ENCODE peak calls at places on chromosomes 2 and 18, in ten cellular contexts. C is sigmoid colon, R is transverse colon, E is HCT116, L is GM12878, V is H1, X is spleen, J is breast epithelium, W is upper lobe of left lung, N is HepG2. Y is an unnamed sample.

GRCh38 chr2:144115892-144116291 is 404.0 kb downstream of the ZEB2 start:
- DNase-seq in L (no peak), N (no peak), W (no peak), V (no peak), E (no peak), R (no peak), C (no peak), X (no peak), J (no peak), Y (no peak)

GRCh38 chr2:11766016-11766415 is 19.6 kb downstream of the LPIN1 start:
- DNase-seq in E (no peak), L (no peak), C (no peak), V (no peak), N (no peak), R (no peak), X (no peak), W (no peak), J (no peak), Y (no peak)

GRCh38 chr2:227888289-227888688 is 16.9 kb downstream of the DAW1 start:
- DNase-seq in L (no peak), J (no peak), E (peak), C (no peak), V (no peak), R (peak), W (no peak), N (no peak), X (no peak), Y (no peak)

GRCh38 chr2:166091439-166091838 is 36.4 kb downstream of the SCN1A start:
- DNase-seq in E (no peak), J (no peak), X (no peak), W (no peak), R (no peak), L (no peak), V (no peak), N (no peak), C (no peak), Y (no peak)

GRCh38 chr18:69250305-69251151 is 150.2 kb upstream of the DOK6 start:
- DNase-seq in W (no peak), V (no peak), R (no peak), X (no peak), N (no peak), E (no peak), C (no peak), L (no peak), J (no peak), Y (no peak)

GRCh38 chr2:63050186-63050915 is at the start of gene OTX1:
- DNase-seq in N (peak), C (peak), J (no peak), X (peak), W (peak), L (peak), R (peak), V (no peak), E (peak), Y (peak)

GRCh38 chr18:49847524-49847923 is 34.2 kb upstream of the ACAA2 start:
- DNase-seq in W (no peak), R (no peak), X (no peak), E (no peak), N (no peak), C (no peak), L (no peak), J (no peak), V (no peak), Y (no peak)

GRCh38 chr2:38465789-38466127 is 88.7 kb upstream of the ATL2 start:
- DNase-seq in E (peak), L (no peak), J (no peak), N (peak), C (no peak), V (peak), X (no peak), W (no peak), R (peak), Y (peak)

GRCh38 chr18:49726564-49726963 is 86.8 kb downstream of the ACAA2 start:
- DNase-seq in X (no peak), L (no peak), J (no peak), V (no peak), E (no peak), N (no peak), C (no peak), W (no peak), R (no peak), Y (no peak)

GRCh38 chr2:146979746-146980145 is 865.1 kb upstream of the ACVR2A start:
- DNase-seq in R (no peak), C (no peak), V (no peak), N (no peak), J (no peak), E (no peak), L (no peak), W (no peak), X (no peak), Y (no peak)

GRCh38 chr2:19362094-19362649 is 3.7 kb upstream of the OSR1 start:
- DNase-seq in J (no peak), L (no peak), X (no peak), N (no peak), V (no peak), R (no peak), C (no peak), W (no peak), E (no peak), Y (no peak)

GRCh38 chr2:173545364-173545734 is 190.7 kb downstream of the CDCA7 start:
- DNase-seq in L (no peak), C (no peak), X (no peak), W (no peak), V (no peak), R (no peak), J (no peak), N (no peak), E (no peak), Y (no peak)

GRCh38 chr2:146852661-146853060 is 992.2 kb upstream of the ACVR2A start:
- DNase-seq in R (no peak), L (no peak), C (no peak), W (no peak), X (no peak), E (no peak), N (no peak), J (no peak), V (no peak), Y (no peak)

GRCh38 chr2:143482316-143482715 is 353.1 kb downstream of the ARHGAP15 start:
- DNase-seq in L (no peak), R (no peak), E (no peak), V (no peak), X (no peak), C (no peak), W (no peak), N (no peak), J (no peak), Y (no peak)

GRCh38 chr2:120538691-120539420 is 192.9 kb downstream of the INHBB start:
- DNase-seq in E (no peak), R (no peak), X (no peak), V (no peak), J (no peak), W (no peak), N (peak), L (no peak), C (no peak), Y (no peak)

GRCh38 chr2:42182654-42183308 is 13.6 kb downstream of the EML4 start:
- DNase-seq in X (no peak), V (no peak), W (no peak), N (no peak), L (no peak), J (no peak), R (no peak), E (no peak), C (no peak), Y (no peak)

GRCh38 chr2:241601841-241602240 is 35.1 kb downstream of the THAP4 start:
- DNase-seq in C (no peak), E (no peak), X (peak), N (no peak), V (no peak), R (no peak), W (no peak), J (no peak), L (no peak), Y (no peak)

GRCh38 chr2:181393472-181393871 is 63.7 kb upstream of the ITGA4 start:
- DNase-seq in R (no peak), L (no peak), E (peak), J (no peak), W (no peak), N (peak), X (no peak), C (no peak), V (no peak), Y (peak)

GRCh38 chr2:32864761-32865160 is 82.0 kb upstream of the LTBP1 start:
- DNase-seq in E (no peak), X (no peak), L (no peak), R (no peak), V (no peak), N (no peak), J (no peak), W (no peak), C (no peak), Y (no peak)

GRCh38 chr18:70998490-70998889 is 709.6 kb downstream of the SOCS6 start:
- DNase-seq in C (no peak), E (no peak), L (no peak), W (no peak), N (no peak), J (no peak), V (no peak), X (no peak), R (no peak), Y (no peak)

GRCh38 chr2:179226203-179226960 is 38.2 kb downstream of the SESTD1 start:
- DNase-seq in N (no peak), J (no peak), R (no peak), V (no peak), L (no peak), W (no peak), C (no peak), X (no peak), E (no peak), Y (no peak)

GRCh38 chr2:23322813-23323212 is 62.2 kb upstream of the KLHL29 start:
- DNase-seq in V (no peak), J (no peak), C (no peak), R (no peak), N (no peak), X (no peak), E (no peak), W (no peak), L (no peak), Y (no peak)

GRCh38 chr2:101368371-101368770 is 18.9 kb downstream of the CREG2 start:
- DNase-seq in J (no peak), E (no peak), R (no peak), X (no peak), V (no peak), W (no peak), N (no peak), L (no peak), C (no peak), Y (no peak)

GRCh38 chr2:135600915-135601314 is 69.6 kb downstream of the R3HDM1 start:
- DNase-seq in W (no peak), V (no peak), R (no peak), L (no peak), N (no peak), E (no peak), X (no peak), C (no peak), J (no peak), Y (no peak)

GRCh38 chr2:69400121-69400520 is 13.1 kb upstream of the GFPT1 start:
- DNase-seq in E (no peak), X (no peak), J (no peak), R (no peak), L (no peak), C (no peak), W (no peak), V (no peak), N (no peak), Y (no peak)

GRCh38 chr18:9705183-9705864 is 2.8 kb upstream of the RAB31 start:
- DNase-seq in E (no peak), X (no peak), W (no peak), L (no peak), N (no peak), J (no peak), V (no peak), R (no peak), C (peak), Y (no peak)

GRCh38 chr2:62774555-62775366 is 69.2 kb downstream of the EHBP1 start:
- DNase-seq in W (no peak), N (peak), E (peak), V (no peak), C (peak), R (no peak), J (no peak), X (no peak), L (peak), Y (no peak)

GRCh38 chr2:12169721-12170120 is 423.3 kb downstream of the LPIN1 start:
- DNase-seq in W (no peak), R (peak), N (no peak), L (no peak), C (peak), X (no peak), J (no peak), V (no peak), E (no peak), Y (no peak)

GRCh38 chr2:29000954-29001353 is 19.9 kb downstream of the TOGARAM2 start:
- DNase-seq in N (no peak), X (no peak), C (no peak), R (no peak), W (no peak), E (no peak), V (no peak), J (no peak), L (no peak), Y (no peak)

GRCh38 chr2:238060542-238061309 is at the start of gene SCLY:
- DNase-seq in X (peak), W (peak), V (peak), N (peak), C (peak), J (peak), R (peak), L (peak), E (peak), Y (peak)
- TF ChIP-seq POLR2A in X (peak), W (peak), V (peak), N (peak), C (peak), J (peak), R (peak), L (peak), E (peak), Y (peak)

DNA sequence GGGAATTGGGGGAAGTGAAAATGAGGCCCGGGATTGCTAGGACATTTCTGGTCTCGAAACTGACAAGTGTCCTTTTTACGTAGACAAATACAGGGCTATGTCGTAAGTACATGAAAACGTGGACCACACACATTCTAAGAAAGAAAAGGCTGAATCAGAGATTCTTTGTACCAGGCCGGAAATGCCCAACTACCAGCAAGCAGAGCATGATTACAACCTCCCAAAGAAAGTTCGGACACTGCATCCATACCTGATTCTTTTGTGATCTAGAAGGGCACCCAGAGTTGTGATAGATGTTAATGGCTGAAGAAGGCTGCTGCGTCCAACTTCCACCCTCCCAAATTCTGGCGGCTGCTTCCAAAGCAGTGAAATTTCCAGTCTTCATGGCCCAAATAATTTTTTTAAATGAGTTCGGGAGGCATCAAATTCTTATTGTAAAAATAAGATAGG is 1.7 kb downstream of the RBMS1 start:
- DNase-seq in W (no peak), E (no peak), R (no peak), X (no peak), C (no peak), V (no peak), L (no peak), J (no peak), N (peak), Y (no peak)
- TF ChIP-seq POLR2AphosphoS5 in W (peak), E (no peak), R (peak), X (no peak), C (peak), V (no peak), L (no peak), J (no peak), N (no peak), Y (no peak)

GRCh38 chr2:84946204-84947009 is 24.6 kb upstream of the KCMF1 start:
- DNase-seq in X (peak), L (peak), N (peak), W (no peak), R (peak), C (no peak), E (peak), J (no peak), V (no peak), Y (no peak)
- TF ChIP-seq POLR2A in X (no peak), L (peak), N (no peak), W (no peak), R (peak), C (no peak), E (peak), J (no peak), V (no peak), Y (peak)

GRCh38 chr2:208182835-208183234 is 7.0 kb downstream of the C2orf80 start:
- DNase-seq in X (no peak), L (no peak), R (no peak), N (no peak), C (no peak), V (no peak), E (no peak), J (no peak), W (no peak), Y (no peak)
- TF ChIP-seq POLR2AphosphoS5 in X (no peak), L (no peak), R (no peak), N (no peak), C (no peak), V (no peak), E (no peak), J (no peak), W (no peak), Y (no peak)

DNA sequence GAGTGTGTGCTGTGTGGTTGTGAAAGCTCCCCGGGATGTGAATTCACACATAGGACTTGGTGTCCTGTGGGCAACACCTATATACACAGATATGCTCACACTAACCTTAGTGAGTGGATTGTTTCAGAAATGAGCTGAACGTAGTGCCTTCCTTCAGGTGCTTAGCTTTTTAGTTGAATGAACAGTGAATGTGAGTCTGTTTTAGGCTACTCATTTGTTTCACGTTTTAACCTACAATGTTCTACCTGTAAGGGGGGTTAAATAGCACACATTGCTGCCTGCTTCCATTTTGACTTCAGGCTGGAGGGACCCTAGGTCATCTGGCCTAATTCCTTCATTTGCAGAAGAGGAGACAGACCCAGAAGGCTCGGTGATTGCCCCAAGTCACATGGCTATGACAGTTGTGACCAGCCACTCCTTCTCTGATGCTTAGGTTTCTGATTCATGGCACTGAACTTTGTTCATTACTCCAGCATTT is 1.0 kb downstream of the PLEK start:
- DNase-seq in J (no peak), E (no peak), V (no peak), L (no peak), N (no peak), X (no peak), R (peak), C (no peak), W (no peak), Y (no peak)
- TF ChIP-seq POLR2A in J (no peak), E (no peak), V (no peak), L (peak), N (no peak), X (no peak), R (no peak), C (no peak), W (no peak), Y (peak)

GRCh38 chr2:47360283-47360682 is 42.7 kb upstream of the MSH2 start:
- DNase-seq in R (peak), C (no peak), J (no peak), W (no peak), E (no peak), X (no peak), V (no peak), L (no peak), N (no peak), Y (no peak)

GRCh38 chr2:47354013-47354816 is 48.7 kb upstream of the MSH2 start:
- DNase-seq in C (peak), J (no peak), E (no peak), W (no peak), N (peak), L (no peak), V (no peak), R (peak), X (peak), Y (no peak)

GRCh38 chr2:47357475-47357874 is 45.5 kb upstream of the MSH2 start:
- DNase-seq in X (no peak), R (peak), E (no peak), L (no peak), W (no peak), C (peak), V (no peak), N (peak), J (no peak), Y (no peak)

GRCh38 chr2:47359375-47359868 is 43.5 kb upstream of the MSH2 start:
- DNase-seq in L (no peak), V (no peak), N (no peak), C (no peak), E (no peak), R (no peak), J (no peak), W (no peak), X (no peak), Y (no peak)

DNA sequence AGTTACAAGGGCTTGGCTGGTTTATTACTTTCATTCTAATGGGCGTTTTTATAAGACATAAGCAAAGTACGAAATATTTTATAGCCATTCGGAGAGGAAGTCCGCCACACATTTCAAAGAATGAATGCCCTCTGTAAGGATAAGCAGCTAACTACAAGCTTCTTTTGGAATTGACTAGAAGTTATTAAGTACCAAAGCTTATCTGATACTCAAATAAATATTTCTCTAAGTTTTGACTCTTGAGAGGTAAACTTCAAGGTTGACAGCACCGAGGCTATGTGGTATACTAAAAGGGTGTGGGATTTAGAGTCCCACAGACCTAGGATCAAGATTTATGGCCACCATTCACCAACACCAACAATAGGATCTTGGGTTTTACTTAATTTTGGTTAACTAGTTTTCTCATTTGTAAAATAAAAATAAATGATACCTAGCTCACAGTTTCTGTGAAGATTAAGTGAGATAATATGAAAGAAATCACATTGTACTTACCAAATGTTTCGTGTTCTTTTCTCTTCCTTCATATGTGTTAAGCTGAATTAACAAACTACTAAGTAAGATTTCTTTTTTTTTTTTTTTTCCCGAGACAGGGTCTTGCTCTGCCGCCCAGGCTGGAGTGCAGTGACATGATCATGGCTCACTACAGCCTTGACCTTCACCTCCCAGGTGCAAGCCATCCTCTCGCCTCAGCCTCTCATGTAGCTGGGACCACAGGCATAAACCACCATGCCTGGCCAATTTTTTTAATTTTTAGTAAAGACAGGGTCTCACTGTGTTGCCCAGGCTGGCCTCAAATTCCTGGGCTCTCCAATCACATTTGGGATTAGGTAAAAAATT is 47.9 kb upstream of the MSH2 start:
- DNase-seq in W (no peak), R (no peak), N (no peak), L (no peak), E (no peak), V (no peak), X (no peak), J (no peak), C (no peak), Y (no peak)
- TF ChIP-seq POLR2AphosphoS5 in W (no peak), R (peak), N (no peak), L (no peak), E (no peak), V (no peak), X (no peak), J (no peak), C (no peak), Y (no peak)

GRCh38 chr2:27023740-27024139 is 9.0 kb upstream of the TMEM214 start:
- DNase-seq in R (no peak), J (no peak), N (no peak), L (no peak), W (no peak), X (no peak), E (no peak), V (no peak), C (no peak), Y (no peak)

GRCh38 chr2:27025861-27026851 is 6.6 kb upstream of the TMEM214 start:
- DNase-seq in V (no peak), X (no peak), C (no peak), W (peak), E (no peak), R (no peak), J (no peak), L (no peak), N (no peak), Y (no peak)

GRCh38 chr2:27024188-27024587 is 8.6 kb upstream of the TMEM214 start:
- DNase-seq in J (no peak), C (no peak), R (no peak), E (no peak), X (no peak), V (peak), W (peak), N (no peak), L (no peak), Y (no peak)

GRCh38 chr2:27025281-27025800 is 7.4 kb upstream of the TMEM214 start:
- DNase-seq in X (no peak), R (no peak), N (no peak), L (no peak), J (no peak), C (no peak), E (no peak), V (no peak), W (no peak), Y (no peak)

DNA sequence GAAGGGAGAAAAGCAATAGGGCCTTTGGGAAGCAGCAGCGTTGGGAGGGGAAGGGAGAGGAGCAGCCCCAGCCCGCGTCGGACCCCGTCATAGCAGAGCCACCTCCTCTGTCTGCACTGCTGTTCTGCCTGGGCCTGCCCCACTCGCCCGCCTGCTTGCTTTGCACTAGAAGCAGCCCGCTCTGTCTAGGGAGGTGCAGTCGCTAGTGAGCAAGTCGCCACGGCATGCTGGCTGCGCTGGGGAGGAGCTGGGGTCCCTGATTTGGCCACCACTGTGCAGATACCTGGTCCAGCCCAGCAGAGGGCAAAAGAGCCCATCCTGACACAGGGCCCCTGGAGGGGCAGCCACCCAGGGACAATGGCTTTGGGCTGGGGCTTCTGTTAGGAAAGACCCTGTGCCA is 8.0 kb upstream of the TMEM214 start:
- DNase-seq in N (no peak), R (no peak), C (no peak), E (no peak), X (no peak), L (no peak), V (no peak), J (no peak), W (peak), Y (no peak)
- TF ChIP-seq POLR2A in N (no peak), R (no peak), C (no peak), E (no peak), X (no peak), L (no peak), V (no peak), J (no peak), W (no peak), Y (no peak)

Y was measured in GM12892.